ENCODE peak calls at places on chromosome 6, in four cellular contexts. N is BJ, E is pons, O is choroid plexus epithelial cell. V is an unnamed sample.

GRCh38 chr6:10391299-10391630 is 23.6 kb downstream of the TFAP2A start:
- DNase-seq in N (no peak), O (no peak), E (no peak), V (no peak)

GRCh38 chr6:35718911-35719381 is 17.9 kb upstream of the ARMC12 start:
- DNase-seq in N (no peak), O (peak; percentile 42), E (no peak), V (no peak)

GRCh38 chr6:125020385-125020784 is 58.1 kb downstream of the RNF217 start:
- DNase-seq in O (no peak), N (peak; percentile 72), E (peak; percentile 51), V (no peak)

GRCh38 chr6:170148709-170149470 is 142.0 kb downstream of the DLL1 start:
- DNase-seq in O (no peak), N (no peak), E (no peak), V (no peak)

GRCh38 chr6:20800229-20800628 is 266.0 kb downstream of the CDKAL1 start:
- DNase-seq in N (no peak), O (no peak), E (no peak), V (no peak)

GRCh38 chr6:89970609-89971337 is 76.5 kb downstream of the GJA10 start:
- DNase-seq in O (peak; percentile 80), N (no peak), E (peak; percentile 87), V (no peak)

GRCh38 chr6:140183881-140184280 is 809.4 kb upstream of the CITED2 start:
- DNase-seq in N (peak; percentile 91), O (peak; percentile 23), E (no peak), V (no peak)

GRCh38 chr6:43740321-43740960 is 29.6 kb upstream of the VEGFA start:
- DNase-seq in E (no peak), O (no peak), N (no peak), V (no peak)

GRCh38 chr6:19736066-19736465 is 101.1 kb upstream of the ID4 start:
- DNase-seq in E (no peak), N (no peak), O (no peak), V (no peak)

GRCh38 chr6:85015396-85015990 is 251.1 kb upstream of the TBX18 start:
- DNase-seq in O (peak; percentile 89), E (peak; percentile 14), N (no peak), V (peak; percentile 59)

GRCh38 chr6:124269733-124270132 is 466.1 kb downstream of the NKAIN2 start:
- DNase-seq in E (no peak), N (no peak), O (no peak), V (no peak)

GRCh38 chr6:90573624-90574023 is 13.2 kb downstream of the MAP3K7 start:
- DNase-seq in N (no peak), E (no peak), O (no peak), V (no peak)

GRCh38 chr6:45576648-45577624 is 199.2 kb upstream of the SUPT3H start:
- DNase-seq in E (no peak), O (no peak), N (no peak), V (no peak)

GRCh38 chr6:35014786-35015185 is 125.7 kb downstream of the ANKS1A start:
- DNase-seq in N (peak; percentile 19), E (no peak), O (peak; percentile 68), V (no peak)

GRCh38 chr6:53629120-53629477 is 36.5 kb downstream of the KLHL31 start:
- DNase-seq in N (no peak), O (no peak), E (no peak), V (no peak)

GRCh38 chr6:12576389-12576788 is 140.2 kb upstream of the PHACTR1 start:
- DNase-seq in E (no peak), N (peak; percentile 50), O (peak; percentile 80), V (no peak)

GRCh38 chr6:13395272-13396237 is 67.2 kb upstream of the TBC1D7 start:
- DNase-seq in O (peak; percentile 90), N (no peak), E (peak; percentile 80), V (peak; percentile 81)

GRCh38 chr6:15232836-15233510 is 12.9 kb upstream of the JARID2 start:
- DNase-seq in N (no peak), E (no peak), O (no peak), V (no peak)

GRCh38 chr6:76644231-76644630 is 571.8 kb upstream of the IMPG1 start:
- DNase-seq in O (peak; percentile 17), E (no peak), N (no peak), V (no peak)

GRCh38 chr6:158789115-158789917 is 29.9 kb downstream of the EZR start:
- DNase-seq in O (no peak), N (no peak), E (no peak), V (no peak)

GRCh38 chr6:70980800-70981199 is 23.9 kb upstream of the B3GAT2 start:
- DNase-seq in N (no peak), O (no peak), E (no peak), V (no peak)

GRCh38 chr6:30763618-30764489 is 19.5 kb upstream of the IER3 start:
- DNase-seq in O (peak; percentile 80), N (no peak), E (no peak), V (no peak)

GRCh38 chr6:72022830-72023229 is 136.5 kb downstream of the RIMS1 start:
- DNase-seq in N (no peak), E (no peak), O (no peak), V (no peak)

GRCh38 chr6:152380993-152381898 is 255.9 kb downstream of the SYNE1 start:
- DNase-seq in N (peak; percentile 91), O (peak; percentile 98), E (peak; percentile 72), V (peak; percentile 72)

GRCh38 chr6:131982740-131983259 is 31.6 kb upstream of the CCN2 start:
- DNase-seq in N (peak; percentile 70), E (no peak), O (peak; percentile 88), V (no peak)

GRCh38 chr6:153210083-153210482 is 79.0 kb upstream of the RGS17 start:
- DNase-seq in O (peak; percentile 79), E (no peak), N (no peak), V (no peak)

GRCh38 chr6:90083891-90084290 is 189.6 kb downstream of the GJA10 start:
- DNase-seq in E (no peak), N (no peak), O (no peak), V (no peak)

GRCh38 chr6:123489589-123489988 is 147.2 kb downstream of the TRDN start:
- DNase-seq in E (no peak), N (no peak), O (no peak), V (no peak)